ENCODE peak calls at places on chromosome 6, in four cellular contexts. One of them, this sample, is unnamed. For H3K27me3, the result is how much of the 10 kb centered on the place peaks cover.

GRCh38 chr6:6823568-6824224 is 235.2 kb downstream of the LY86 start:
- DNase-seq in fibroblast of lung: no peak
- DNase-seq in tibial artery: no peak
- DNase-seq in foreskin keratinocyte: no peak
- DNase-seq in this sample: no peak

GRCh38 chr6:14207493-14207892 is 89.9 kb downstream of the CD83 start:
- DNase-seq in tibial artery: no peak
- DNase-seq in foreskin keratinocyte: no peak
- DNase-seq in fibroblast of lung: no peak
- DNase-seq in this sample: no peak

GRCh38 chr6:95847061-95847460 is 168.7 kb upstream of the FUT9 start:
- DNase-seq in fibroblast of lung: no peak
- DNase-seq in tibial artery: no peak
- DNase-seq in foreskin keratinocyte: no peak
- DNase-seq in this sample: no peak

GRCh38 chr6:17305219-17306001 is 24.2 kb downstream of the RBM24 start:
- DNase-seq in foreskin keratinocyte: no peak
- DNase-seq in fibroblast of lung: peak
- DNase-seq in tibial artery: no peak
- DNase-seq in this sample: no peak

GRCh38 chr6:146433881-146434741 is 109.5 kb upstream of the RAB32 start:
- DNase-seq in fibroblast of lung: peak
- DNase-seq in foreskin keratinocyte: no peak
- DNase-seq in tibial artery: no peak
- DNase-seq in this sample: peak

GRCh38 chr6:139653136-139653535 is 278.7 kb upstream of the CITED2 start:
- DNase-seq in foreskin keratinocyte: no peak
- DNase-seq in tibial artery: no peak
- DNase-seq in fibroblast of lung: no peak
- DNase-seq in this sample: no peak

GRCh38 chr6:46628498-46628897 is 24.1 kb downstream of the CYP39A1 start:
- DNase-seq in tibial artery: no peak
- DNase-seq in fibroblast of lung: no peak
- DNase-seq in foreskin keratinocyte: no peak
- DNase-seq in this sample: no peak

GRCh38 chr6:167481527-167481926 is 156.6 kb downstream of the TTLL2 start:
- DNase-seq in foreskin keratinocyte: no peak
- DNase-seq in fibroblast of lung: no peak
- DNase-seq in tibial artery: no peak
- DNase-seq in this sample: no peak

GRCh38 chr6:42217165-42217522 is 517 bp downstream of the MRPS10 start:
- DNase-seq in tibial artery: no peak
- DNase-seq in fibroblast of lung: no peak
- DNase-seq in foreskin keratinocyte: no peak
- DNase-seq in this sample: no peak

GRCh38 chr6:148502083-148502772 is 159.6 kb downstream of the SASH1 start:
- DNase-seq in fibroblast of lung: peak
- DNase-seq in foreskin keratinocyte: no peak
- DNase-seq in tibial artery: peak
- DNase-seq in this sample: no peak

GRCh38 chr6:78883651-78884050 is 16.3 kb downstream of the IRAK1BP1 start:
- DNase-seq in fibroblast of lung: no peak
- DNase-seq in foreskin keratinocyte: peak
- DNase-seq in tibial artery: no peak
- DNase-seq in this sample: no peak

GRCh38 chr6:16481680-16482079 is 243.3 kb downstream of the GMPR start:
- DNase-seq in tibial artery: no peak
- DNase-seq in fibroblast of lung: no peak
- DNase-seq in foreskin keratinocyte: no peak
- DNase-seq in this sample: no peak

GRCh38 chr6:94468830-94469229 is 1049.5 kb upstream of the EPHA7 start:
- DNase-seq in fibroblast of lung: no peak
- DNase-seq in foreskin keratinocyte: no peak
- DNase-seq in tibial artery: no peak
- DNase-seq in this sample: no peak

GRCh38 chr6:30127238-30128093 is 8.5 kb upstream of the TRIM40 start:
- DNase-seq in foreskin keratinocyte: no peak
- DNase-seq in tibial artery: no peak
- DNase-seq in fibroblast of lung: no peak
- DNase-seq in this sample: no peak

GRCh38 chr6:47057830-47058540 is 15.9 kb upstream of the ADGRF1 start:
- DNase-seq in foreskin keratinocyte: peak
- DNase-seq in tibial artery: no peak
- DNase-seq in fibroblast of lung: peak
- DNase-seq in this sample: no peak

GRCh38 chr6:81876977-81877376 is 124.5 kb upstream of the TENT5A start:
- DNase-seq in tibial artery: no peak
- DNase-seq in foreskin keratinocyte: no peak
- DNase-seq in fibroblast of lung: peak
- DNase-seq in this sample: no peak

GRCh38 chr6:3575701-3576100 is 118.9 kb upstream of the SLC22A23 start:
- DNase-seq in tibial artery: no peak
- DNase-seq in foreskin keratinocyte: no peak
- DNase-seq in fibroblast of lung: no peak
- DNase-seq in this sample: no peak

GRCh38 chr6:166904101-166904746 is 52.1 kb downstream of the RNASET2 start:
- DNase-seq in fibroblast of lung: peak
- DNase-seq in tibial artery: no peak
- DNase-seq in foreskin keratinocyte: no peak
- DNase-seq in this sample: no peak

GRCh38 chr6:15493437-15494168 is 169.2 kb downstream of the DTNBP1 start:
- DNase-seq in fibroblast of lung: peak
- DNase-seq in tibial artery: no peak
- DNase-seq in foreskin keratinocyte: no peak
- DNase-seq in this sample: no peak

GRCh38 chr6:35425284-35425683 is 26.9 kb upstream of the FANCE start:
- DNase-seq in fibroblast of lung: peak
- DNase-seq in foreskin keratinocyte: peak
- DNase-seq in tibial artery: no peak
- DNase-seq in this sample: no peak

GRCh38 chr6:115514656-115515055 is 546.0 kb downstream of the FRK start:
- DNase-seq in fibroblast of lung: peak
- DNase-seq in tibial artery: no peak
- DNase-seq in foreskin keratinocyte: no peak
- DNase-seq in this sample: no peak

GRCh38 chr6:3468585-3468984 is 11.7 kb upstream of the SLC22A23 start:
- DNase-seq in tibial artery: no peak
- DNase-seq in fibroblast of lung: no peak
- DNase-seq in foreskin keratinocyte: no peak
- DNase-seq in this sample: no peak

GRCh38 chr6:145815351-145815772 is 767 bp upstream of the FBXO30 start:
- DNase-seq in tibial artery: peak
- DNase-seq in fibroblast of lung: peak
- DNase-seq in foreskin keratinocyte: no peak
- DNase-seq in this sample: no peak

GRCh38 chr6:90388395-90388794 is 91.8 kb upstream of the BACH2 start:
- DNase-seq in foreskin keratinocyte: no peak
- DNase-seq in fibroblast of lung: no peak
- DNase-seq in tibial artery: no peak
- DNase-seq in this sample: no peak

GRCh38 chr6:15922510-15923307 is 206.2 kb upstream of the MYLIP start:
- DNase-seq in fibroblast of lung: peak
- DNase-seq in tibial artery: peak
- DNase-seq in foreskin keratinocyte: no peak
- DNase-seq in this sample: no peak

GRCh38 chr6:112253842-112254816 is at the start of gene LAMA4:
- DNase-seq in foreskin keratinocyte: no peak
- DNase-seq in tibial artery: peak
- DNase-seq in fibroblast of lung: peak
- DNase-seq in this sample: peak

GRCh38 chr6:38396209-38396608 is 243.5 kb downstream of the BTBD9 start:
- DNase-seq in fibroblast of lung: no peak
- DNase-seq in tibial artery: no peak
- DNase-seq in foreskin keratinocyte: peak
- DNase-seq in this sample: no peak

GRCh38 chr6:43936476-43936875 is 166.5 kb downstream of the VEGFA start:
- DNase-seq in tibial artery: peak
- DNase-seq in fibroblast of lung: no peak
- DNase-seq in foreskin keratinocyte: no peak
- DNase-seq in this sample: no peak

GRCh38 chr6:82348130-82348529 is 15.5 kb upstream of the TPBG start:
- DNase-seq in fibroblast of lung: no peak
- DNase-seq in foreskin keratinocyte: no peak
- DNase-seq in tibial artery: no peak
- DNase-seq in this sample: no peak

GRCh38 chr6:43766426-43766825 is 3.6 kb upstream of the VEGFA start:
- DNase-seq in fibroblast of lung: no peak
- DNase-seq in tibial artery: no peak
- DNase-seq in foreskin keratinocyte: no peak
- DNase-seq in this sample: no peak

GRCh38 chr6:2221724-2222274 is 23.6 kb downstream of the GMDS start:
- DNase-seq in foreskin keratinocyte: no peak
- DNase-seq in tibial artery: no peak
- DNase-seq in fibroblast of lung: no peak
- DNase-seq in this sample: no peak

GRCh38 chr6:150491131-150491795 is 108.4 kb upstream of the PLEKHG1 start:
- DNase-seq in tibial artery: no peak
- DNase-seq in fibroblast of lung: peak
- DNase-seq in foreskin keratinocyte: peak
- DNase-seq in this sample: no peak

GRCh38 chr6:20454201-20454824 is 52.6 kb downstream of the E2F3 start:
- DNase-seq in foreskin keratinocyte: no peak
- DNase-seq in fibroblast of lung: no peak
- DNase-seq in tibial artery: no peak
- DNase-seq in this sample: no peak

GRCh38 chr6:28737750-28738395 is 185.9 kb downstream of the TRIM27 start:
- DNase-seq in foreskin keratinocyte: no peak
- DNase-seq in fibroblast of lung: no peak
- DNase-seq in tibial artery: no peak
- DNase-seq in this sample: no peak

GRCh38 chr6:40474937-40475336 is 112.2 kb downstream of the LRFN2 start:
- DNase-seq in foreskin keratinocyte: no peak
- DNase-seq in fibroblast of lung: no peak
- DNase-seq in tibial artery: no peak
- DNase-seq in this sample: no peak

DNA sequence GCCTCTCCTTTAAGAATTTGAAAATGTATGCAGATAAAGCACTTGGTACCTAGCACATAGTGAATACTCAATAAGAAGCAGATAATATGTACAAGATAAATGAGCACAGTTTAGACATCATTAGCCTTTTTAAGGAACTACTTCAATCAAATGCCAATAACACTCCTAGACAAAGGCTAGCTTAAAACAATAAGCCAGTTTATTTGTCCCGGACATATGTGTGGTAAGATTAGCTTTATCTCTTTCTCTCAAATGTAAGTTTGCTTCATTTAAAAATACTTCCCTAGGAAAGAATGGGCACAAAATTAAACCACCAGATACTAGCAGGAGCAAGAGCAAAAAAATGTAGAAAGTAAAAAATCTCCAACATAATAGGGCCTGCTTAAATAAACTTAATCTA is 73.8 kb downstream of the MAP3K5 start:
- DNase-seq in foreskin keratinocyte: no peak
- DNase-seq in fibroblast of lung: no peak
- DNase-seq in tibial artery: no peak
- DNase-seq in this sample: no peak
- H3K27me3 ChIP-seq in foreskin keratinocyte: under half
- H3K27me3 ChIP-seq in fibroblast of lung: under half
- H3K27me3 ChIP-seq in tibial artery: under half
- H3K27me3 ChIP-seq in this sample: under half

DNA sequence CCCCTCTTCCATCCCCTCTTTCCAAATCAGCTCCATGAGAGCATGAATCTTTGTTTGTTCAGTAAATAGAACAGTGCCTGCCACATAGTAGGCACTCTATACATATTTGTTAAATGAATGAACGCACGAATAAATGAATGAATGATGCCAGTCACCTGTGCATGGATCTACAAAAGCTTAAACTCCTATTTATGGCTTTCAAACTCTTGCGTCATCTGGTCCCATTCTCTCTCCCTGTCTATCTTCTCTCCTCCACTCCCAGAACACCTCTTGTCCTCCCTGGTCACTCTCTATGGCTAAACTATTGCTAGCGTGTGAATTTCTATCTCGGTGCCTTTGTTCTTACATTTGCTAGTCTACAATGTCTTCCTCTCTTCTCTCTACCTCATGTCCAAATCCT is 24.8 kb downstream of the SCGN start:
- DNase-seq in fibroblast of lung: no peak
- DNase-seq in tibial artery: no peak
- DNase-seq in foreskin keratinocyte: no peak
- DNase-seq in this sample: no peak
- H3K27me3 ChIP-seq in fibroblast of lung: under half
- H3K27me3 ChIP-seq in tibial artery: under half
- H3K27me3 ChIP-seq in foreskin keratinocyte: under half
- H3K27me3 ChIP-seq in this sample: under half

DNA sequence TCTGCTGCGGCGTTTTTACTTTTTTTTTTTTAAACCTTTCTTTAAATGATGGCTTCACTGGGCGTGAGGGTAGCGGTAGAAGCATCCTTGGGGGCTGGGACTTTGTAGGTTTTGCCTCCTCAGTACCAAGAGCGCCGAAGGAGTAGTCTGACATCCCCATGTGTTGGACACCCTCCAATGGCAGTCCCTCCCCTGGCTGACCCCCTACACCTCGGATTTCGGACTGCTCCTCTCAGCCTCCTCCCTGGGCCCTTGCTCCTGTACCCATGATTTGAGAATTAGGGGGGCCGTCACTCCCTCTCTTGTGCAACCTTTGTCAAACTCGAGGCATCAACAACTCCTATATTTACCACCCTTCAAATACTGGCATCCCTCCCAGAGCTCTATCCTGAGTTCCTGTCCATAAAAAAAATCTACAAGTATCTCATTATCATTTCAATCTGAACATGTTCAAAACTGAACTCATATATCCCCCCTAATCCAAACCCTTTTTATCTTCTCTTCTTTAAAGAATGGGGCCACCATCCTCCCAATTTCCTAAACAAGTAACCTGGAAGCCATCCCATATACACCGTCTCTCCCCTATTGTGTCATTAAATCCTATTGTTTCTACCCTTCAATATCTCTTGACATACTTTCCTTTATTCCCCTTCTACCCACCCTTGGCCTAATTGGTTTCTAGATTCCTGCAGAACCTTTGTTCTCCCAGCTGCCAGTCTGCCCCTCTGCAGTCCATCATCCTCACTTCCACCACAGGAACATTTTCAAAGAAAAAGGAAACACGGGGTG is 1.2 kb upstream of the ARFGEF3 start:
- DNase-seq in fibroblast of lung: no peak
- DNase-seq in foreskin keratinocyte: no peak
- DNase-seq in tibial artery: no peak
- DNase-seq in this sample: no peak
- H3K27me3 ChIP-seq in fibroblast of lung: under half
- H3K27me3 ChIP-seq in foreskin keratinocyte: half or more
- H3K27me3 ChIP-seq in tibial artery: under half
- H3K27me3 ChIP-seq in this sample: under half

GRCh38 chr6:104941694-104942177 is 15.2 kb upstream of the LIN28B start:
- DNase-seq in foreskin keratinocyte: no peak
- DNase-seq in fibroblast of lung: no peak
- DNase-seq in tibial artery: no peak
- DNase-seq in this sample: no peak

GRCh38 chr6:104940881-104941693 is 15.8 kb upstream of the LIN28B start:
- DNase-seq in tibial artery: no peak
- DNase-seq in fibroblast of lung: peak
- DNase-seq in foreskin keratinocyte: no peak
- DNase-seq in this sample: peak

GRCh38 chr6:104936766-104937535 is 20.0 kb upstream of the LIN28B start:
- DNase-seq in foreskin keratinocyte: no peak
- DNase-seq in fibroblast of lung: no peak
- DNase-seq in tibial artery: no peak
- DNase-seq in this sample: no peak

GRCh38 chr6:104943781-104944180 is 13.1 kb upstream of the LIN28B start:
- DNase-seq in fibroblast of lung: peak
- DNase-seq in foreskin keratinocyte: no peak
- DNase-seq in tibial artery: no peak
- DNase-seq in this sample: no peak

GRCh38 chr6:104940238-104940880 is 16.5 kb upstream of the LIN28B start:
- DNase-seq in foreskin keratinocyte: no peak
- DNase-seq in tibial artery: no peak
- DNase-seq in fibroblast of lung: no peak
- DNase-seq in this sample: no peak
- H3K27me3 ChIP-seq in foreskin keratinocyte: half or more
- H3K27me3 ChIP-seq in tibial artery: half or more
- H3K27me3 ChIP-seq in fibroblast of lung: under half
- H3K27me3 ChIP-seq in this sample: half or more